ENCODE peak calls at places on chromosome 22, in seven cellular contexts. T is A549, Z is sigmoid colon, V is stomach, K is uterus, J is suprapubic skin, I is GM12878. R is an unnamed sample. For H3K4me1, the result is how much of the 10 kb centered on the place peaks cover.

GRCh38 chr22:45481661-45482060 is 21.0 kb upstream of the FBLN1 start:
- DNase-seq in T (no peak), I (no peak), Z (no peak), J (no peak), V (no peak), K (no peak), R (no peak)

GRCh38 chr22:17302616-17303015 is 66.6 kb upstream of the CECR2 start:
- DNase-seq in Z (no peak), J (no peak), V (peak), I (no peak), K (no peak), T (no peak), R (no peak)

GRCh38 chr22:20384171-20384570 is 9.8 kb upstream of the ZNF74 start:
- DNase-seq in I (no peak), K (no peak), T (no peak), Z (no peak), J (no peak), V (no peak), R (no peak)

GRCh38 chr22:36435516-36436415 is 45.7 kb downstream of the TXN2 start:
- DNase-seq in J (no peak), V (peak), K (no peak), I (peak), Z (no peak), T (no peak), R (no peak)

GRCh38 chr22:47045691-47046410 is 283.4 kb downstream of the TBC1D22A start:
- DNase-seq in K (no peak), J (no peak), I (no peak), V (no peak), Z (peak), T (no peak), R (no peak)

GRCh38 chr22:23401910-23402274 is 178.2 kb downstream of the IGLL1 start:
- DNase-seq in Z (no peak), K (no peak), I (no peak), V (no peak), T (no peak), J (peak), R (no peak)

GRCh38 chr22:38114484-38115398 is 4.3 kb upstream of the BAIAP2L2 start:
- DNase-seq in K (peak), T (peak), J (peak), Z (peak), V (peak), I (no peak), R (no peak)

GRCh38 chr22:31253949-31254348 is 38.3 kb downstream of the PIK3IP1 start:
- DNase-seq in V (peak), T (no peak), I (no peak), Z (peak), K (no peak), J (peak), R (no peak)

GRCh38 chr22:20566420-20567260 is 59.2 kb downstream of the MED15 start:
- DNase-seq in T (peak), K (peak), Z (peak), J (no peak), V (peak), I (no peak), R (no peak)

GRCh38 chr22:47807506-47807905 is 1045.1 kb downstream of the TBC1D22A start:
- DNase-seq in Z (no peak), K (no peak), V (no peak), I (no peak), T (no peak), J (no peak), R (no peak)

GRCh38 chr22:49208768-49209252 is 618.9 kb downstream of the BRD1 start:
- DNase-seq in I (no peak), J (peak), Z (peak), V (peak), K (peak), T (no peak), R (no peak)

GRCh38 chr22:46660604-46661201 is 40.5 kb downstream of the GRAMD4 start:
- DNase-seq in I (no peak), K (no peak), V (peak), Z (no peak), T (no peak), J (no peak), R (no peak)

GRCh38 chr22:34885852-34886251 is 180.1 kb upstream of the ISX start:
- DNase-seq in I (no peak), J (no peak), K (no peak), V (no peak), T (no peak), Z (no peak), R (no peak)

GRCh38 chr22:47316020-47316419 is 553.6 kb downstream of the TBC1D22A start:
- DNase-seq in Z (no peak), K (no peak), I (no peak), J (no peak), T (no peak), V (no peak), R (no peak)

GRCh38 chr22:24159650-24160049 is 21.6 kb upstream of the SUSD2 start:
- DNase-seq in J (no peak), I (no peak), T (no peak), Z (no peak), K (no peak), V (no peak), R (no peak)

GRCh38 chr22:39349967-39350802 is at the start of gene SYNGR1:
- DNase-seq in K (peak), V (peak), I (no peak), J (no peak), Z (no peak), T (no peak), R (no peak)
- TF ChIP-seq POLR2A in K (peak), V (no peak), I (no peak), J (no peak), Z (no peak), T (peak), R (no peak)

GRCh38 chr22:43476341-43476740 is 64.5 kb downstream of the MPPED1 start:
- DNase-seq in T (peak), I (no peak), K (no peak), V (no peak), Z (no peak), J (no peak), R (no peak)
- TF ChIP-seq CTCF in T (no peak), I (peak), K (no peak), V (no peak), Z (no peak), J (no peak), R (no peak)

GRCh38 chr22:22151308-22151707 is 93.3 kb upstream of the VPREB1 start:
- DNase-seq in K (no peak), J (no peak), I (no peak), Z (no peak), T (no peak), V (no peak), R (no peak)
- H3K4me1 ChIP-seq in K (under half), J (under half), I (under half), Z (under half), T (under half), V (under half), R (under half)

GRCh38 chr22:30080805-30081204 is 541 bp downstream of the HORMAD2 start:
- DNase-seq in I (no peak), J (no peak), K (no peak), T (no peak), V (no peak), Z (no peak), R (no peak)

GRCh38 chr22:30074994-30075393 is 5.3 kb upstream of the HORMAD2 start:
- DNase-seq in T (no peak), K (no peak), Z (no peak), I (no peak), J (no peak), V (no peak), R (no peak)

GRCh38 chr22:30078320-30079311 is 1.6 kb upstream of the HORMAD2 start:
- DNase-seq in Z (no peak), T (no peak), V (no peak), I (peak), J (no peak), K (no peak), R (no peak)

GRCh38 chr22:30077279-30077678 is 3.0 kb upstream of the HORMAD2 start:
- DNase-seq in V (no peak), I (no peak), J (no peak), K (no peak), T (no peak), Z (no peak), R (no peak)

DNA sequence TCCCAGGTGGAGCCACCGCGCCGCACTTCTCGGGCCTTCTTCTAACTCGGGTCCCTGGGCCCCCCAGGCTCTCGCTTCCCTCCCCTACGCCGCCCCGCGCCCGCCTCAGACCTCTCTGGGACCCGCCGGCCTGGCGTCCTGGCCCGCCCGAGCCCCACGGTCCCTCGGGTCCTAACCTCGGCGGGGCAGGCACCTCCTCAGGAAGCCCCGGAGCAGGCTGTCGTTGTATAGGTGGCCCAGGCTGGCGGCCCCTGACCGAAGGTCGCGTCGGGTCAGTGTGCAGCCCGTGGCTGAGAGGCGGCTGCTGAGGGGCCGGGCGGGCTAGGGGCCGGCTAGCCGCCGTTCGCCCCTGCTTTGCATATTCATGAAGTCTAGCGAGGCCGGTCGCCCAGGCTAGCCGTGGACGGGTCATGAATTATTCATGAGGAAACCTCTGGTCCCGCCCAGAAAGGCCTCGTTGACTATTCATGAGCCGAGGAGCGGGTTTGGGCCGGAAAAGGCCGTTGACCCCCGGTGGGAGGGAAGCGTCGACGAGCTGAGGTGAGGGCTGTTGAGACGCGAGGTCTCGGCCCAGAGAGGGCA is at the start of gene HORMAD2:
- DNase-seq in Z (no peak), I (no peak), T (no peak), K (no peak), J (no peak), V (no peak), R (no peak)
- TF ChIP-seq POLR2A in Z (no peak), I (no peak), T (no peak), K (no peak), J (no peak), V (no peak), R (no peak)

GRCh38 chr22:50246242-50247175 is 1.7 kb upstream of the TUBGCP6 start:
- DNase-seq in K (no peak), Z (no peak), I (no peak), T (no peak), V (no peak), J (no peak), R (no peak)
- TF ChIP-seq CTCF in K (no peak), Z (no peak), I (no peak), T (no peak), V (no peak), J (peak), R (no peak)

DNA sequence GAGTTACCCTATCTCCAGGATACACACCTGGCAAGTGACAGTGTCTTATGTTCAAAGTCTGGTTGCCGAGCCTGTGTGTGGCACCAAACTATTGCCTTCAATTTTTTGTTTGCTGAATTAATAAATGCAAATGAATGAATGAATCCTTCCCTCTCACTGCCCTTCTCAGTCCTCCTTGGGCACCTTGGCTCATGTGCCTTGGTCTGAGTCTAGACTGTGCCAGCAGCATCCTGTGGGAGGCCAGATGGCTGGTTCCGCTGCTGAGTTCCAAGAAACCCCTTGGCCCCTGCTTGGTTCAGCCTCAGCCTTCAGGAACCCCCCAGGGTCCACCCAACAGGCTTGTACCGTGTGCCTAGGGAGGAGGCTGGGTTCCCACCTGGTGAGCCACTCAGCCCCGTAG is 31.0 kb downstream of the TOB2 start:
- DNase-seq in Z (no peak), J (no peak), V (no peak), K (no peak), I (no peak), T (no peak), R (no peak)
- H3K4me1 ChIP-seq in Z (half or more), J (half or more), V (half or more), K (under half), I (under half), T (under half), R (under half)

GRCh38 chr22:19120829-19121630 is 1.2 kb downstream of the DGCR2 start:
- DNase-seq in I (no peak), V (peak), J (no peak), K (no peak), T (peak), Z (no peak), R (no peak)
- TF ChIP-seq POLR2A in I (no peak), V (no peak), J (no peak), K (no peak), T (no peak), Z (no peak), R (no peak)

DNA sequence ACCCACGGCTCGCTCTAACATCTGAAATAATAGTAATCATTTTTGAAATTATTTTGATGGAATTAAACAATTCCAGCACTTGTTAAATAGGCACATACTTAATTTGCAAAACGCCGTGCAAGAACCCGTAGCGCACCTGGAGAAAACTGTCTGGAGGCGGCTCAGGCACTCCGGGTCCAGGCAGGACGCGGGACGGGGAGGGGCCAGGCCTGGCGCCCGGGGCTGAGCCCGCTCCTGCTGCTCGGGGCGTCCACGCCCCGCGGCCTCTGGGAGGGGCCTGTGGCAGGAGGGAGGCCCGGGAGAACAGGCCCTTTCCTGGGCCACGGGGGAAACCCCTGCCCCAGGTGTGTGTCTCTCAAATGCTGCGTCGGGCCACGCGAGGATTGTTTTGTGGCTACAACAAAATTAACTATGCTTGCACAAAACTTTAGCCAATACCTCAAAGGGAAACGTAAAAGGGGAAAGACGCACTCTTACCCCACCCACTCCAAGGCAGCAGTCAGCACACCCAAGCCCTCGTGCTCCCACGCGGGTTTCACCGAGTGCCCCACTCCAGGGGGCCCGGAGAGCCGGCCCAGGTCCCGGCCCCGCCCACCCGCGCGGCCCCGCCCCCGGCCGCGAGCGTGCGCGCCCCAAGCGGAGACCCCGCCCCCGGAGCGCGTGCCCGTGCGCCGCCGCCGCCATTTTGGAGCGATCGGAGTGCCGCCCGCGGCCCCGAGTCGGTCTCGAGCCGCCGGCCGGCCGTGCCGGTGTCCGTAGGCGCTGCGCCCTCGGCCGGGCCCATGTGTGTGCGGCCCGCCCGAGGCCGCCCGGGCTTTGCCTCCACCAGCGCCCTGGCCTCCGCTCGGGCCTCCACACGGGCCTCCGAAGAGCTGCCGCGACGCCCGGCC is at the start of gene PPP6R2:
- DNase-seq in I (no peak), Z (peak), J (peak), V (peak), T (peak), K (peak), R (no peak)
- TF ChIP-seq CTCF in I (no peak), Z (peak), J (no peak), V (no peak), T (peak), K (peak), R (peak)

R was measured in esophagus squamous epithelium.